ENCODE peak calls at places on chromosome 3, in nine cellular contexts. A is AG20443; B is lung microvascular endothelial cell; C is stimulated activated CD4-positive, alpha-beta T cell treated with anti-CD3 and anti-CD28 coated beads, Interleukin-4, amount 100 ng/mL, for 24 hours; R is hypothalamus; V is NCI-H774; D is activated CD4-positive, alpha-beta T cell treated with anti-CD3 and anti-CD28 coated beads for 24 hours; E is naive B cell; J is NCI-H748 treated with DMSO at 0.1 percent for 48 hours. Q is an unnamed sample.

GRCh38 chr3:140493271-140493670 is 184.6 kb upstream of the TRIM42 start:
- DNase-seq in A (no peak), B (no peak), C (no peak), R (no peak), V (no peak), D (no peak), E (no peak), J (no peak), Q (no peak)

GRCh38 chr3:51622868-51623267 is 48.2 kb upstream of the TEX264 start:
- DNase-seq in A (peak), B (peak), C (no peak), R (no peak), V (no peak), D (no peak), E (no peak), J (no peak), Q (no peak)

GRCh38 chr3:179811321-179812095 is 158.7 kb downstream of the USP13 start:
- DNase-seq in A (peak), B (peak), C (peak), R (no peak), V (peak), D (no peak), E (no peak), J (peak), Q (peak)

GRCh38 chr3:76930712-76931111 is 109.2 kb upstream of the ROBO2 start:
- DNase-seq in A (no peak), B (no peak), C (no peak), R (no peak), V (no peak), D (no peak), E (no peak), J (no peak), Q (no peak)

GRCh38 chr3:50651875-50652529 is 22.7 kb upstream of the DOCK3 start:
- DNase-seq in A (no peak), B (no peak), C (no peak), R (peak), V (no peak), D (no peak), E (no peak), J (no peak), Q (no peak)

GRCh38 chr3:116064646-116065045 is 380.6 kb downstream of the LSAMP start:
- DNase-seq in A (no peak), B (no peak), C (no peak), R (no peak), V (no peak), D (no peak), E (no peak), J (no peak), Q (no peak)

GRCh38 chr3:194273396-194274310 is 77.5 kb downstream of the CPN2 start:
- DNase-seq in A (no peak), B (no peak), C (no peak), R (no peak), V (no peak), D (no peak), E (no peak), J (no peak), Q (no peak)

GRCh38 chr3:184381261-184382224 is 1.7 kb downstream of the CHRD start:
- DNase-seq in A (no peak), B (no peak), C (no peak), R (no peak), V (no peak), D (no peak), E (peak), J (no peak), Q (no peak)

GRCh38 chr3:155983834-155984474 is 113.5 kb downstream of the GMPS start:
- DNase-seq in A (no peak), B (peak), C (no peak), R (no peak), V (no peak), D (no peak), E (no peak), J (no peak), Q (no peak)

GRCh38 chr3:35502699-35503098 is 136.6 kb upstream of the ARPP21 start:
- DNase-seq in A (no peak), B (no peak), C (no peak), R (no peak), V (no peak), D (no peak), E (no peak), J (no peak), Q (no peak)

GRCh38 chr3:43726511-43726910 is 35.8 kb downstream of the ABHD5 start:
- DNase-seq in A (peak), B (no peak), C (no peak), R (no peak), V (no peak), D (no peak), E (no peak), J (no peak), Q (no peak)

GRCh38 chr3:186852994-186853393 is 10.5 kb downstream of the ADIPOQ start:
- DNase-seq in A (no peak), B (no peak), C (no peak), R (no peak), V (no peak), D (no peak), E (no peak), J (no peak), Q (no peak)

GRCh38 chr3:71011565-71012287 is 571.8 kb downstream of the FOXP1 start:
- DNase-seq in A (no peak), B (no peak), C (no peak), R (no peak), V (no peak), D (no peak), E (peak), J (no peak), Q (no peak)

GRCh38 chr3:52502808-52503350 is 7.7 kb downstream of the STAB1 start:
- DNase-seq in A (no peak), B (no peak), C (no peak), R (no peak), V (no peak), D (no peak), E (no peak), J (no peak), Q (no peak)

GRCh38 chr3:152505926-152506325 is 237.2 kb downstream of the MBNL1 start:
- DNase-seq in A (no peak), B (no peak), C (peak), R (no peak), V (no peak), D (no peak), E (no peak), J (no peak), Q (no peak)

GRCh38 chr3:37871858-37872257 is 10.2 kb downstream of the CTDSPL start:
- DNase-seq in A (no peak), B (no peak), C (no peak), R (no peak), V (no peak), D (no peak), E (no peak), J (no peak), Q (no peak)

GRCh38 chr3:178087376-178087775 is 448.9 kb upstream of the KCNMB2 start:
- DNase-seq in A (no peak), B (no peak), C (no peak), R (no peak), V (no peak), D (no peak), E (no peak), J (no peak), Q (no peak)

GRCh38 chr3:135762188-135762853 is 203.2 kb upstream of the PPP2R3A start:
- DNase-seq in A (no peak), B (no peak), C (no peak), R (no peak), V (no peak), D (no peak), E (no peak), J (peak), Q (no peak)

GRCh38 chr3:72487946-72488735 is 360.1 kb downstream of the SHQ1 start:
- DNase-seq in A (no peak), B (no peak), C (no peak), R (no peak), V (no peak), D (no peak), E (no peak), J (no peak), Q (no peak)

GRCh38 chr3:146342971-146343370 is 92.1 kb upstream of the PLSCR4 start:
- DNase-seq in A (peak), B (no peak), C (no peak), R (no peak), V (no peak), D (no peak), E (no peak), J (no peak), Q (no peak)

GRCh38 chr3:13845806-13846205 is 34.1 kb downstream of the WNT7A start:
- DNase-seq in A (no peak), B (no peak), C (no peak), R (no peak), V (no peak), D (no peak), E (no peak), J (no peak), Q (no peak)

GRCh38 chr3:161296814-161297213 is 74.5 kb downstream of the SPTSSB start:
- DNase-seq in A (no peak), B (no peak), C (no peak), R (no peak), V (no peak), D (no peak), E (no peak), J (no peak), Q (no peak)

Q was measured in NCI-H2227 treated with DMSO at 0.1 percent for 48 hours.